ENCODE peak calls at places on chromosomes 11 and 22, in five cellular contexts. B, Q, H, T and R are unnamed samples.

GRCh38 chr22:32544953-32545558 is 70.4 kb downstream of the FBXO7 start:
- DNase-seq in B (no peak), H (no peak), Q (no peak), T (no peak), R (no peak)

GRCh38 chr22:24807284-24807950 is 1.4 kb downstream of the SGSM1 start:
- DNase-seq in B (no peak), H (peak), T (no peak), Q (no peak), R (no peak)

GRCh38 chr11:64119748-64120147 is 46.2 kb downstream of the MACROD1 start:
- DNase-seq in H (no peak), Q (no peak), B (no peak), T (no peak), R (no peak)

GRCh38 chr11:128210148-128210940 is 377.0 kb downstream of the ETS1 start:
- DNase-seq in H (peak), B (no peak), T (no peak), Q (no peak), R (no peak)

GRCh38 chr11:46272816-46273427 is 4.5 kb upstream of the CREB3L1 start:
- DNase-seq in B (no peak), T (no peak), Q (no peak), H (peak), R (no peak)

GRCh38 chr22:42635531-42635930 is 4.9 kb downstream of the ATP5MGL start:
- DNase-seq in Q (no peak), B (no peak), H (peak), T (no peak), R (no peak)

GRCh38 chr22:32448980-32449379 is 15.3 kb downstream of the BPIFC start:
- DNase-seq in B (no peak), Q (no peak), H (no peak), T (no peak), R (no peak)

GRCh38 chr11:65743928-65744698 is 23.5 kb upstream of the RNASEH2C start:
- DNase-seq in Q (no peak), B (no peak), H (peak), T (peak), R (no peak)

GRCh38 chr11:119100246-119100959 is 1.2 kb downstream of the DPAGT1 start:
- DNase-seq in B (no peak), T (peak), Q (no peak), H (peak), R (no peak)

GRCh38 chr22:26956346-26956745 is 299.0 kb downstream of the MIAT start:
- DNase-seq in H (no peak), Q (no peak), T (no peak), B (no peak), R (no peak)

GRCh38 chr11:655036-655726 is 18.1 kb downstream of the DRD4 start:
- DNase-seq in Q (no peak), H (no peak), B (no peak), T (no peak), R (no peak)

GRCh38 chr11:12330491-12331231 is 46.7 kb upstream of the PARVA start:
- DNase-seq in T (peak), H (peak), Q (no peak), B (no peak), R (no peak)

GRCh38 chr22:42768385-42769035 is 47.8 kb upstream of the A4GALT start:
- DNase-seq in H (no peak), T (no peak), B (no peak), Q (no peak), R (no peak)